ENCODE peak calls at places on chromosomes 2 and 18, in six cellular contexts. U is brain microvascular endothelial cell, O is dorsolateral prefrontal cortex, R is tibial artery, I is OCI-LY7, B is choroid plexus epithelial cell. S is an unnamed sample.

GRCh38 chr2:210617732-210618330 is 61.4 kb downstream of the CPS1 start:
- DNase-seq in U (peak), O (no peak), R (no peak), I (peak), B (peak), S (peak)

GRCh38 chr2:173079968-173080860 is 4.6 kb downstream of the MAP3K20 start:
- DNase-seq in U (peak), O (no peak), R (no peak), I (no peak), B (peak), S (peak)

GRCh38 chr2:222037211-222037610 is 261.6 kb downstream of the PAX3 start:
- DNase-seq in U (no peak), O (no peak), R (no peak), I (no peak), B (no peak), S (no peak)

GRCh38 chr18:7923105-7923504 is 356.0 kb downstream of the PTPRM start:
- DNase-seq in U (no peak), O (no peak), R (no peak), I (no peak), B (no peak), S (no peak)

GRCh38 chr2:8327371-8328100 is 354.3 kb upstream of the ID2 start:
- DNase-seq in U (no peak), O (no peak), R (no peak), I (no peak), B (no peak), S (no peak)

GRCh38 chr2:128440087-128440665 is 121.5 kb upstream of the HS6ST1 start:
- DNase-seq in U (no peak), O (no peak), R (no peak), I (no peak), B (no peak), S (no peak)

GRCh38 chr2:95333888-95334338 is 36.8 kb downstream of the KCNIP3 start:
- DNase-seq in U (no peak), O (no peak), R (no peak), I (no peak), B (no peak), S (peak)

GRCh38 chr2:224027070-224027469 is 12.0 kb downstream of the SERPINE2 start:
- DNase-seq in U (no peak), O (no peak), R (no peak), I (no peak), B (no peak), S (no peak)

GRCh38 chr2:43748333-43748732 is 25.5 kb upstream of the DYNC2LI1 start:
- DNase-seq in U (no peak), O (no peak), R (no peak), I (no peak), B (no peak), S (no peak)

GRCh38 chr2:203586696-203587095 is 51.6 kb upstream of the RAPH1 start:
- DNase-seq in U (no peak), O (no peak), R (no peak), I (no peak), B (peak), S (no peak)

GRCh38 chr2:1964659-1965058 is 220.3 kb upstream of the PXDN start:
- DNase-seq in U (no peak), O (no peak), R (no peak), I (no peak), B (no peak), S (no peak)

GRCh38 chr18:50642439-50642838 is 82.6 kb downstream of the MAPK4 start:
- DNase-seq in U (no peak), O (no peak), R (no peak), I (no peak), B (peak), S (no peak)

GRCh38 chr2:20350105-20350712 is 435 bp downstream of the PUM2 start:
- DNase-seq in U (no peak), O (no peak), R (no peak), I (peak), B (peak), S (no peak)

GRCh38 chr2:110853516-110853915 is 121.1 kb downstream of the ACOXL start:
- DNase-seq in U (peak), O (no peak), R (no peak), I (peak), B (peak), S (peak)

GRCh38 chr2:25313711-25314513 is 27.8 kb downstream of the DNMT3A start:
- DNase-seq in U (no peak), O (no peak), R (no peak), I (no peak), B (no peak), S (no peak)

GRCh38 chr2:235966396-235966795 is 201.8 kb downstream of the GBX2 start:
- DNase-seq in U (no peak), O (no peak), R (no peak), I (no peak), B (no peak), S (no peak)

GRCh38 chr2:2757764-2758163 is 426.7 kb upstream of the MYT1L start:
- DNase-seq in U (no peak), O (no peak), R (no peak), I (no peak), B (no peak), S (no peak)

GRCh38 chr2:207662203-207662602 is 37.0 kb upstream of the METTL21A start:
- DNase-seq in U (no peak), O (no peak), R (no peak), I (peak), B (no peak), S (no peak)

GRCh38 chr18:63346031-63346430 is 21.0 kb downstream of the KDSR start:
- DNase-seq in U (no peak), O (no peak), R (no peak), I (no peak), B (no peak), S (no peak)

GRCh38 chr2:149692837-149693518 is 105.4 kb upstream of the MMADHC start:
- DNase-seq in U (peak), O (no peak), R (no peak), I (no peak), B (peak), S (peak)

GRCh38 chr2:112149866-112150435 is 11.8 kb downstream of the FBLN7 start:
- DNase-seq in U (no peak), O (peak), R (no peak), I (no peak), B (no peak), S (no peak)

GRCh38 chr2:128069769-128070168 is 21.2 kb upstream of the UGGT1 start:
- DNase-seq in U (no peak), O (no peak), R (no peak), I (no peak), B (no peak), S (peak)

GRCh38 chr2:220143336-220143735 is 515.9 kb downstream of the SLC4A3 start:
- DNase-seq in U (peak), O (no peak), R (no peak), I (no peak), B (peak), S (peak)

GRCh38 chr18:54387631-54388030 is 29.9 kb downstream of the C18orf54 start:
- DNase-seq in U (no peak), O (no peak), R (no peak), I (no peak), B (no peak), S (no peak)

GRCh38 chr2:234458466-234458865 is 38.4 kb downstream of the ARL4C start:
- DNase-seq in U (no peak), O (no peak), R (no peak), I (no peak), B (no peak), S (peak)

GRCh38 chr2:186889291-186889886 is 40.4 kb upstream of the ZSWIM2 start:
- DNase-seq in U (no peak), O (no peak), R (no peak), I (no peak), B (peak), S (peak)

GRCh38 chr2:113407446-113408099 is 29.9 kb upstream of the ZNG1B start:
- DNase-seq in U (peak), O (no peak), R (no peak), I (peak), B (peak), S (peak)

GRCh38 chr2:111231532-111232252 is 111.0 kb downstream of the BCL2L11 start:
- DNase-seq in U (no peak), O (no peak), R (no peak), I (peak), B (no peak), S (no peak)

DNA sequence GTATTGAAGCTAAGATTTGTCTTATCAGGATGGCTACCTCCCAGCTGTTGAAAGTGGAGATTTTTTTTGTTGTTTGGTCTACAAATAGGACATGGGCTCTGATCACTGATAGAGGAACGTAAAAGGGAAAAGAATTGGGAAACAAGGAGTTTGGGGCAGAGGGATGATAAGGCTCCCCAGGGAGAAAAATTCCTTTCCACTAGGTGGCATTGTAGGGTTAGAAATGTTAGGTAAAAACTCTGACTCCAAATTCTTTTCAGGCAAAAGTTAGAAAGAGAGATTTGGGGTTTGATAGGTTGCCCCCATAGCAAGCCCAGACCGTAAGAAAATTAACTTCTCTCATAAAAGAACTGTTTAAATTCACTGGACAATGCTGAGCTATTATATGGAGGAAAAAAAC is 19.8 kb downstream of the CMPK2 start:
- DNase-seq in U (no peak), O (no peak), R (no peak), I (no peak), B (no peak), S (peak)
- TF ChIP-seq CTCF in U (peak), O (no peak), R (no peak), I (peak), B (peak), S (no peak)

GRCh38 chr2:17386771-17387170 is 131.5 kb downstream of the RAD51AP2 start:
- DNase-seq in U (no peak), O (no peak), R (no peak), I (no peak), B (no peak), S (no peak)

GRCh38 chr2:17388790-17389189 is 129.4 kb downstream of the RAD51AP2 start:
- DNase-seq in U (no peak), O (no peak), R (no peak), I (no peak), B (peak), S (no peak)

DNA sequence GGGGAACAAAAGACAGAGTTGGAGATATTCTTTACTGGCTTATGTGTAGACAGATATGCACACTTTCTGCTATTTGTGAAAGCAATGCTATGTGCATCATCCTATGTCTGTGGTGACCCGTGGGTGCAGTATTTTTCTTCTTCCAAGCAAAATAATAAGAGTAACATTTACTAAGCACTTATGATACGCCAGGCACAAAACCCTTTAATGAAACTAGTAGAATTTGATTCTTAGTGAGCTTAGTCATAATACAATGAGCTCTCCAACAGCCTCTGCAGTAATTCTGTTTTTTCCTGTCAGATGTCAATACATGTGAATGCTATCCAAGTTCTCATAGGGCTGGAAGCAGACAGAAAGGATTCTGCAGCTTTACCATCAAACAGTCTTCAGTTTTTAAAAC is 130.6 kb downstream of the RAD51AP2 start:
- DNase-seq in U (peak), O (no peak), R (no peak), I (no peak), B (no peak), S (no peak)
- H3K4me3 ChIP-seq in U (no peak), O (no peak), R (no peak), I (no peak), B (no peak), S (no peak)

GRCh38 chr2:46298522-46299351 is 1.5 kb downstream of the EPAS1 start:
- DNase-seq in U (no peak), O (no peak), R (peak), I (no peak), B (peak), S (peak)
- TF ChIP-seq CTCF in U (peak), O (no peak), R (peak), I (no peak), B (peak), S (peak)

GRCh38 chr2:45883601-45884000 is 232.1 kb downstream of the PRKCE start:
- DNase-seq in U (no peak), O (no peak), R (no peak), I (no peak), B (no peak), S (no peak)

GRCh38 chr2:45884126-45884525 is 232.7 kb downstream of the PRKCE start:
- DNase-seq in U (no peak), O (no peak), R (no peak), I (no peak), B (no peak), S (no peak)

GRCh38 chr2:45886229-45886663 is 234.8 kb downstream of the PRKCE start:
- DNase-seq in U (no peak), O (no peak), R (no peak), I (no peak), B (no peak), S (no peak)

GRCh38 chr2:45882707-45883106 is 231.2 kb downstream of the PRKCE start:
- DNase-seq in U (no peak), O (no peak), R (peak), I (no peak), B (no peak), S (peak)

GRCh38 chr2:45885111-45885685 is 233.7 kb downstream of the PRKCE start:
- DNase-seq in U (no peak), O (no peak), R (no peak), I (no peak), B (no peak), S (peak)
- H3K4me3 ChIP-seq in U (no peak), O (no peak), R (no peak), I (no peak), B (no peak), S (no peak)

GRCh38 chr18:9571546-9571945 is 42.8 kb downstream of the PPP4R1 start:
- DNase-seq in U (no peak), O (no peak), R (no peak), I (no peak), B (no peak), S (no peak)

GRCh38 chr18:9578306-9578705 is 36.1 kb downstream of the PPP4R1 start:
- DNase-seq in U (no peak), O (no peak), R (no peak), I (no peak), B (no peak), S (peak)

GRCh38 chr18:9577361-9577760 is 37.0 kb downstream of the PPP4R1 start:
- DNase-seq in U (no peak), O (no peak), R (no peak), I (no peak), B (peak), S (no peak)

GRCh38 chr18:9574473-9575115 is 39.8 kb downstream of the PPP4R1 start:
- DNase-seq in U (no peak), O (no peak), R (no peak), I (no peak), B (no peak), S (no peak)

GRCh38 chr18:9575558-9575957 is 38.8 kb downstream of the PPP4R1 start:
- DNase-seq in U (peak), O (no peak), R (peak), I (peak), B (peak), S (peak)
- TF ChIP-seq CTCF in U (peak), O (peak), R (peak), I (peak), B (peak), S (peak)

S was measured in fibroblast of the aortic adventitia.